ENCODE peak calls at places on chromosomes 13 and 19, in five cellular contexts. B is IMR-90, C is H9, A is H1, K is mesendoderm. D is an unnamed sample.

GRCh38 chr19:16566161-16566560 is 6.1 kb downstream of the SLC35E1 start:
- DNase-seq in B (no peak), C (no peak), A (no peak), K (no peak), D (no peak)

GRCh38 chr13:34294483-34295129 is 476.7 kb downstream of the RFC3 start:
- DNase-seq in B (no peak), C (no peak), A (no peak), K (no peak), D (no peak)

GRCh38 chr19:30691767-30692516 is 319.8 kb downstream of the ZNF536 start:
- DNase-seq in B (no peak), C (no peak), A (no peak), K (no peak), D (no peak)

GRCh38 chr19:35044317-35045117 is 3.0 kb downstream of the HPN start:
- DNase-seq in B (peak), C (peak), A (peak), K (peak), D (peak)

GRCh38 chr13:107202371-107203023 is 634.6 kb upstream of the ARGLU1 start:
- DNase-seq in B (peak), C (no peak), A (no peak), K (no peak), D (no peak)

GRCh38 chr13:107977175-107977574 is 238.2 kb downstream of the LIG4 start:
- DNase-seq in B (no peak), C (no peak), A (no peak), K (peak), D (no peak)

GRCh38 chr13:45678282-45678681 is 23.8 kb upstream of the CBY2 start:
- DNase-seq in B (no peak), C (no peak), A (no peak), K (peak), D (peak)

GRCh38 chr19:42132030-42132628 is at the start of gene POU2F2:
- DNase-seq in B (no peak), C (peak), A (peak), K (peak), D (no peak)

GRCh38 chr13:25085125-25085742 is 10.7 kb upstream of the PABPC3 start:
- DNase-seq in B (peak), C (peak), A (no peak), K (peak), D (peak)

GRCh38 chr13:94315188-94315587 is 164.3 kb downstream of the DCT start:
- DNase-seq in B (no peak), C (no peak), A (no peak), K (no peak), D (no peak)

GRCh38 chr13:75038315-75038881 is 443.6 kb downstream of the TBC1D4 start:
- DNase-seq in B (no peak), C (no peak), A (no peak), K (no peak), D (no peak)

GRCh38 chr13:21328836-21329477 is 130.1 kb downstream of the ZDHHC20 start:
- DNase-seq in B (no peak), C (no peak), A (no peak), K (no peak), D (no peak)

GRCh38 chr19:918481-919156 is 1.5 kb downstream of the KISS1R start:
- DNase-seq in B (no peak), C (no peak), A (no peak), K (no peak), D (no peak)

GRCh38 chr13:50198508-50198907 is 183.3 kb downstream of the KCNRG start:
- DNase-seq in B (peak), C (no peak), A (no peak), K (no peak), D (no peak)

GRCh38 chr19:3249408-3249807 is 24.9 kb downstream of the CELF5 start:
- DNase-seq in B (no peak), C (peak), A (peak), K (peak), D (no peak)

GRCh38 chr19:18173572-18174294 is at the start of gene IFI30:
- DNase-seq in B (no peak), C (peak), A (peak), K (peak), D (no peak)

GRCh38 chr13:39767791-39768564 is 112.5 kb downstream of the COG6 start:
- DNase-seq in B (no peak), C (no peak), A (no peak), K (peak), D (no peak)

GRCh38 chr19:30068528-30069395 is 126.7 kb downstream of the URI1 start:
- DNase-seq in B (no peak), C (peak), A (no peak), K (no peak), D (no peak)

GRCh38 chr19:48658483-48658882 is 12.5 kb upstream of the CA11 start:
- DNase-seq in B (no peak), C (no peak), A (no peak), K (no peak), D (no peak)

GRCh38 chr19:19256072-19256969 is 16.8 kb downstream of the TM6SF2 start:
- DNase-seq in B (no peak), C (no peak), A (no peak), K (peak), D (no peak)

GRCh38 chr13:47816835-47817234 is 184.2 kb downstream of the SUCLA2 start:
- DNase-seq in B (no peak), C (no peak), A (no peak), K (peak), D (peak)

GRCh38 chr19:19120308-19121156 is 17.7 kb downstream of the TMEM161A start:
- DNase-seq in B (peak), C (peak), A (peak), K (peak), D (peak)

GRCh38 chr19:36059180-36059910 is 4.6 kb downstream of the WDR62 start:
- DNase-seq in B (no peak), C (no peak), A (no peak), K (peak), D (no peak)

GRCh38 chr19:15456871-15457700 is 7.3 kb downstream of the RASAL3 start:
- DNase-seq in B (no peak), C (peak), A (peak), K (peak), D (no peak)

GRCh38 chr13:111919826-111920225 is 147.1 kb upstream of the SOX1 start:
- DNase-seq in B (no peak), C (peak), A (no peak), K (no peak), D (no peak)

GRCh38 chr19:3433313-3433712 is 47.0 kb downstream of the SMIM24 start:
- DNase-seq in B (no peak), C (no peak), A (no peak), K (no peak), D (no peak)

DNA sequence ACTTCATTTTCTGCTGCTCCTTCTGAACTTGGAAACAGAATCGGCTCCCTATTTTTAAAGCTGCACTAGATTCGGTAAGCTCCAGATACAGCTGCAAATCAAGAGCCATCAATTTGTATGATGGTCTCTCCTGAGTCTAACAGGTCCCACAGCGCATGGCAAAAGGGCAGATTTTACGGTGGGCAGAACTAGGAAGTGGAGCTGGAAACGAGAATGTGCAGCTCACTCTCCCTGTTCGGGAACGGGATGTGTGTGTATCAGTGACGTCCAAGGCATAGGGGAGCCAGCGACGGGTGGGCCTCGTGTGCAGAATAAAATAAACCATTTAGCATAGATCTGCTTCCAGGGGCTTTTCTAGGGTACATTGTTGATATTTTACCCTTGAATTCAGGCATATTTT is 74.2 kb downstream of the COL4A1 start:
- DNase-seq in B (no peak), C (no peak), A (peak), K (no peak), D (no peak)
- H3K18ac ChIP-seq in B (peak), C (no peak), A (no peak), K (no peak), D (no peak)

GRCh38 chr19:5934002-5934401 is 19.9 kb downstream of the CAPS start:
- DNase-seq in B (peak), C (no peak), A (no peak), K (no peak), D (no peak)
- H3K18ac ChIP-seq in B (peak), C (no peak), A (no peak), K (no peak), D (no peak)

GRCh38 chr19:54137114-54137912 is at the start of gene CNOT3:
- DNase-seq in B (peak), C (peak), A (peak), K (peak), D (peak)

GRCh38 chr19:54136864-54137113 is 773 bp upstream of the CNOT3 start:
- DNase-seq in B (no peak), C (no peak), A (no peak), K (no peak), D (no peak)

GRCh38 chr19:54133957-54134590 is 3.5 kb upstream of the CNOT3 start:
- DNase-seq in B (no peak), C (no peak), A (peak), K (peak), D (no peak)

GRCh38 chr19:54137913-54138776 is 583 bp downstream of the CNOT3 start:
- DNase-seq in B (no peak), C (no peak), A (peak), K (peak), D (no peak)

DNA sequence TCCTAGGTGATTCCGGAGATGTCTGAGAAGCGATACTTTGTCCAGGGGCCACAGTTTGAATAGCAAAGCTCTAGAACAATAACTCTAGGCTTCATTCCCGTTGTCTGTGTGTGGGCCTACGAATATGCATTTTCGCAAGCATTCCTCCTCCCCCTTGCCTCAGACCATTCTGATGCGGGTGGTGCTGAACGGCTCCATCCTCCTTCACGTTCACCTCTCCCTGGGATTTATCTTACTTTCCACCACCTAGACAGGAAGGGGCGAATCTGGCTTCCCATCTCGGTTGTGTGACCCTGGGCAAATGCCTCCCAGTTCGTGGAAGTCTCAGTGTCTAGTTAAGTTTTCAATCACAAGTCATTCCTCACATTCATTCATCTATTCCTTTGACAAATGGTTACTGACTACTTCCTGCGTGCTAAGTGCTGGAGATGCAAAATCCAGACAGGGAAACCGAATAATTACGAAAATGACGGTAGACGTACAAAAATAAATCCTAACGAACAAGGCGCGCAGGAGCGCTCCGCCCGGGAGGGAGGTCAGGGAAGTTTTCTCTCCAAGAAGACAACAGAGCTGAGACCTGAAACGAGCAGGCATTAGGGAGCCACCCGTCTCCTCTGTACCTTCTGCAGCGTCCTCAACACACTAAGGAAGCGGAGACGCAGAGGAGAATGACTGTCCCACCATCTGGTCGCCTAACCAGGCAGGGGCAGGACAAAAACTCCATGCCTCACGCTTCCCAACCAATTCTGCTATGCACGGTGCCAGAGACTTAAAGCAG is 1.3 kb upstream of the CNOT3 start:
- DNase-seq in B (peak), C (no peak), A (no peak), K (peak), D (no peak)
- H3K18ac ChIP-seq in B (no peak), C (no peak), A (no peak), K (no peak), D (peak)

GRCh38 chr13:43261018-43261417 is 237.6 kb downstream of the DNAJC15 start:
- DNase-seq in B (peak), C (no peak), A (no peak), K (no peak), D (no peak)
- H3K18ac ChIP-seq in B (peak), C (no peak), A (no peak), K (no peak), D (no peak)

D was measured in neuronal stem cell.